ENCODE peak calls at places on chromosomes 13 and 19, in ten cellular contexts. One of them, this sample, is unnamed.

GRCh38 chr19:3671680-3672574 is 28.3 kb downstream of the PIP5K1C start:
- DNase-seq in uterus: peak; percentile 49
- DNase-seq in brain microvascular endothelial cell: no peak
- DNase-seq in heart left ventricle: peak; percentile 59
- DNase-seq in left lung: no peak
- DNase-seq in AG04450: no peak
- DNase-seq in cardiac muscle cell: peak; percentile 40
- DNase-seq in coronary artery: no peak
- DNase-seq in ascending aorta: no peak
- DNase-seq in HFF-Myc: no peak
- DNase-seq in this sample: no peak

GRCh38 chr13:45331981-45332830 is 8.8 kb downstream of the TPT1 start:
- DNase-seq in cardiac muscle cell: peak; percentile 95
- DNase-seq in AG04450: no peak
- DNase-seq in brain microvascular endothelial cell: peak; percentile 80
- DNase-seq in coronary artery: no peak
- DNase-seq in uterus: no peak
- DNase-seq in ascending aorta: peak; percentile 81
- DNase-seq in HFF-Myc: peak; percentile 73
- DNase-seq in left lung: no peak
- DNase-seq in heart left ventricle: peak; percentile 54
- DNase-seq in this sample: peak; percentile 87

GRCh38 chr19:8681345-8682021 is 17.1 kb downstream of the ACTL9 start:
- DNase-seq in coronary artery: no peak
- DNase-seq in heart left ventricle: no peak
- DNase-seq in left lung: no peak
- DNase-seq in cardiac muscle cell: no peak
- DNase-seq in AG04450: no peak
- DNase-seq in ascending aorta: no peak
- DNase-seq in HFF-Myc: no peak
- DNase-seq in uterus: no peak
- DNase-seq in brain microvascular endothelial cell: no peak
- DNase-seq in this sample: no peak

GRCh38 chr19:797528-798414 is 519 bp downstream of the PTBP1 start:
- DNase-seq in uterus: peak; percentile 86
- DNase-seq in left lung: peak; percentile 89
- DNase-seq in heart left ventricle: peak; percentile 93
- DNase-seq in coronary artery: peak; percentile 89
- DNase-seq in AG04450: peak; percentile 66
- DNase-seq in HFF-Myc: peak; percentile 35
- DNase-seq in brain microvascular endothelial cell: peak; percentile 65
- DNase-seq in cardiac muscle cell: peak; percentile 96
- DNase-seq in ascending aorta: peak; percentile 93
- DNase-seq in this sample: peak; percentile 98

GRCh38 chr19:8194528-8195275 is 14.5 kb upstream of the CERS4 start:
- DNase-seq in AG04450: no peak
- DNase-seq in heart left ventricle: no peak
- DNase-seq in brain microvascular endothelial cell: no peak
- DNase-seq in HFF-Myc: no peak
- DNase-seq in left lung: peak; percentile 37
- DNase-seq in coronary artery: no peak
- DNase-seq in ascending aorta: no peak
- DNase-seq in cardiac muscle cell: peak; percentile 33
- DNase-seq in uterus: no peak
- DNase-seq in this sample: no peak

GRCh38 chr13:100987993-100988392 is 313.4 kb upstream of the TMTC4 start:
- DNase-seq in cardiac muscle cell: no peak
- DNase-seq in heart left ventricle: no peak
- DNase-seq in brain microvascular endothelial cell: peak; percentile 41
- DNase-seq in left lung: no peak
- DNase-seq in coronary artery: no peak
- DNase-seq in uterus: no peak
- DNase-seq in AG04450: peak; percentile 16
- DNase-seq in HFF-Myc: no peak
- DNase-seq in ascending aorta: no peak
- DNase-seq in this sample: peak; percentile 42

GRCh38 chr13:89695343-89696257 is 1651.9 kb upstream of the MIR17HG start:
- DNase-seq in heart left ventricle: no peak
- DNase-seq in brain microvascular endothelial cell: peak; percentile 5
- DNase-seq in left lung: no peak
- DNase-seq in coronary artery: no peak
- DNase-seq in uterus: no peak
- DNase-seq in cardiac muscle cell: peak; percentile 60
- DNase-seq in ascending aorta: no peak
- DNase-seq in HFF-Myc: no peak
- DNase-seq in AG04450: peak; percentile 6
- DNase-seq in this sample: no peak

GRCh38 chr19:34996978-34997640 is 3.0 kb upstream of the GRAMD1A start:
- DNase-seq in ascending aorta: no peak
- DNase-seq in coronary artery: no peak
- DNase-seq in uterus: no peak
- DNase-seq in cardiac muscle cell: peak; percentile 80
- DNase-seq in HFF-Myc: no peak
- DNase-seq in AG04450: no peak
- DNase-seq in heart left ventricle: no peak
- DNase-seq in left lung: no peak
- DNase-seq in brain microvascular endothelial cell: no peak
- DNase-seq in this sample: no peak

GRCh38 chr19:7554565-7554964 is 19.0 kb downstream of the PNPLA6 start:
- DNase-seq in uterus: no peak
- DNase-seq in left lung: no peak
- DNase-seq in ascending aorta: no peak
- DNase-seq in AG04450: no peak
- DNase-seq in heart left ventricle: no peak
- DNase-seq in coronary artery: no peak
- DNase-seq in cardiac muscle cell: no peak
- DNase-seq in brain microvascular endothelial cell: no peak
- DNase-seq in HFF-Myc: no peak
- DNase-seq in this sample: no peak

GRCh38 chr13:109400192-109400591 is 386.2 kb downstream of the IRS2 start:
- DNase-seq in left lung: peak; percentile 68
- DNase-seq in HFF-Myc: no peak
- DNase-seq in AG04450: no peak
- DNase-seq in ascending aorta: no peak
- DNase-seq in heart left ventricle: peak; percentile 34
- DNase-seq in cardiac muscle cell: peak; percentile 30
- DNase-seq in brain microvascular endothelial cell: no peak
- DNase-seq in coronary artery: no peak
- DNase-seq in uterus: no peak
- DNase-seq in this sample: no peak

GRCh38 chr13:60398949-60399589 is 2.0 kb downstream of the TDRD3 start:
- DNase-seq in ascending aorta: no peak
- DNase-seq in brain microvascular endothelial cell: no peak
- DNase-seq in uterus: no peak
- DNase-seq in HFF-Myc: no peak
- DNase-seq in cardiac muscle cell: peak; percentile 17
- DNase-seq in coronary artery: no peak
- DNase-seq in heart left ventricle: no peak
- DNase-seq in AG04450: no peak
- DNase-seq in left lung: no peak
- DNase-seq in this sample: peak; percentile 9

GRCh38 chr13:35388979-35389378 is 87.5 kb downstream of the MAB21L1 start:
- DNase-seq in AG04450: no peak
- DNase-seq in heart left ventricle: peak; percentile 22
- DNase-seq in left lung: no peak
- DNase-seq in HFF-Myc: peak; percentile 24
- DNase-seq in uterus: no peak
- DNase-seq in coronary artery: no peak
- DNase-seq in ascending aorta: no peak
- DNase-seq in brain microvascular endothelial cell: peak; percentile 6
- DNase-seq in cardiac muscle cell: peak; percentile 47
- DNase-seq in this sample: peak; percentile 78

DNA sequence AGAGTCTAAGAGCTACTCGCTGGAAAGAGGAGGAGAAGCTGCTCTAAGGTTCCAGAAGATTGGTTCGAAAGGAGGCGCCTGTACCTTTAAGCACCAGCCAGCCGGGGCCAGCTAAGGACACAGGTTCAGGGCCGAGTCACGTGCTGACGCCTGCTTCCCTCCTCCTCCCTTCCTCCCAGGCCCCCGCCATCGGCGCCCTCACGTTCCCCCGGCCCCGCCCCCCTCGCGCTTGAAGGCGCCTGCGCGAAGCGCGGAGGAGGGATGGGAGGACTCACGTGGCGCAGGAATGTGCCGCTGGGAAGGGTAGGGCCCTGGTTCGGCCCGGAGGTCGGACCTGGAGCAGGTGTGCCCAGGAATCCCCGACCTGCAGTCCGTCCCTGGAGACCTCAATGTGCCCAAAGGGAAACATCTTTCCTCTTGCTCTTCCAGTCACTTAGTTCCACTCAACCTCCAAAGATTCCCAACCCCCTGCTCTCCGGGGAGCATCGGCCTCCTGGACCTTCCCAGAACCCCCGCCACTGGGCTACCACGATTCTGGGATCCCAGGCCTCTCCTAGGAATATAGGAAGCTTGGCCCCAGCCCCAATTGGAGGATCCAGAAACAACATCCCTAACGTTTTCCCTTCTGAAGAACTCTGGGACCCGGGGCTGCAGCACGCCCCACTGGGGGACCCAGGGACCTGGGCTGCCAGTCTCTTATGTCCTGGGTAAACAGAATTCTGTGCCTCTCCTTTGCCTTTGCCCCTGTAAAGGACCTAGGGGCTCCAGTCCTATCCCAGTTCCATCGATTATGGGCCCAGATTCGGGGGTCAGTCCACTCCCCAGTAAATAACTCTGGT is 2.5 kb downstream of the DBP start:
- DNase-seq in left lung: peak; percentile 97
- DNase-seq in cardiac muscle cell: peak; percentile 99
- DNase-seq in AG04450: peak; percentile 82
- DNase-seq in ascending aorta: peak; percentile 97
- DNase-seq in brain microvascular endothelial cell: peak; percentile 86
- DNase-seq in coronary artery: peak; percentile 97
- DNase-seq in HFF-Myc: peak; percentile 75
- DNase-seq in heart left ventricle: peak; percentile 97
- DNase-seq in uterus: peak; percentile 97
- DNase-seq in this sample: peak; percentile 96
- H3K4me3 ChIP-seq in left lung: no peak overlapping the region
- H3K4me3 ChIP-seq in cardiac muscle cell: peak overlapping the region; percentile 5
- H3K4me3 ChIP-seq in AG04450: peak overlapping the region; percentile 37
- H3K4me3 ChIP-seq in ascending aorta: peak overlapping the region; percentile 89
- H3K4me3 ChIP-seq in brain microvascular endothelial cell: peak overlapping the region; percentile 16
- H3K4me3 ChIP-seq in coronary artery: peak overlapping the region; percentile 80
- H3K4me3 ChIP-seq in HFF-Myc: peak overlapping the region; percentile 2
- H3K4me3 ChIP-seq in heart left ventricle: peak overlapping the region; percentile 70
- H3K4me3 ChIP-seq in uterus: peak overlapping the region; percentile 23
- H3K4me3 ChIP-seq in this sample: peak overlapping the region; percentile 46

DNA sequence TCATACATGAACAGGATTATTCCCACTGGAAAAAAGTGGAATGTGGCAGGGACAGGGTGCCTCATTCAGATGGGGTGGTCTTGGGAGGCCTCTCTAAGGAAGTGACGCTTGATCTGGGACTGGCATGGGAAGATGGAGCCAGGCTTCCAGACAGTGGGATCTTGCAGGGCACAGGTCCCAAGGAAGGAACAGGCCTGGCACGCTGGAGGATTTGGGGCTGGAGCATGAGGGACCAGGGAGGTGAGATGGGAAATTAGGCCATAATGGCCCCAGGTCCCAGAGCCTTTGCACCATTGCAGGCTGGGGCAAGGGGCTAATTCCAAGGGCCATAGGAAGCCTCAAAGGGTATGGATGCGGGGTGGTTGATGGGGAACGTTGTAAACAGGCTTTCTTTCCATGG is 9.2 kb downstream of the ZNF536 start:
- DNase-seq in cardiac muscle cell: no peak
- DNase-seq in uterus: no peak
- DNase-seq in brain microvascular endothelial cell: no peak
- DNase-seq in ascending aorta: peak; percentile 30
- DNase-seq in left lung: no peak
- DNase-seq in heart left ventricle: no peak
- DNase-seq in coronary artery: no peak
- DNase-seq in HFF-Myc: no peak
- DNase-seq in AG04450: no peak
- DNase-seq in this sample: no peak
- TF ChIP-seq CTCF in cardiac muscle cell: no peak
- TF ChIP-seq CTCF in uterus: no peak
- TF ChIP-seq CTCF in brain microvascular endothelial cell: no peak
- TF ChIP-seq CTCF in ascending aorta: no peak
- TF ChIP-seq CTCF in left lung: no peak
- TF ChIP-seq CTCF in heart left ventricle: no peak
- TF ChIP-seq CTCF in coronary artery: no peak
- TF ChIP-seq CTCF in HFF-Myc: no peak
- TF ChIP-seq CTCF in AG04450: no peak
- TF ChIP-seq CTCF in this sample: no peak

GRCh38 chr13:75771818-75772217 is 135.7 kb downstream of the LMO7 start:
- DNase-seq in HFF-Myc: no peak
- DNase-seq in left lung: no peak
- DNase-seq in brain microvascular endothelial cell: peak; percentile 43
- DNase-seq in AG04450: peak; percentile 59
- DNase-seq in cardiac muscle cell: peak; percentile 62
- DNase-seq in heart left ventricle: no peak
- DNase-seq in ascending aorta: no peak
- DNase-seq in coronary artery: no peak
- DNase-seq in uterus: no peak
- DNase-seq in this sample: peak; percentile 83
- H3K4me3 ChIP-seq in HFF-Myc: no peak overlapping the region
- H3K4me3 ChIP-seq in left lung: no peak overlapping the region
- H3K4me3 ChIP-seq in brain microvascular endothelial cell: no peak overlapping the region
- H3K4me3 ChIP-seq in AG04450: no peak overlapping the region
- H3K4me3 ChIP-seq in cardiac muscle cell: no peak overlapping the region
- H3K4me3 ChIP-seq in heart left ventricle: no peak overlapping the region
- H3K4me3 ChIP-seq in ascending aorta: no peak overlapping the region
- H3K4me3 ChIP-seq in coronary artery: no peak overlapping the region
- H3K4me3 ChIP-seq in uterus: no peak overlapping the region
- H3K4me3 ChIP-seq in this sample: no peak overlapping the region

GRCh38 chr19:17724655-17725054 is 5.4 kb downstream of the MAP1S start:
- DNase-seq in ascending aorta: no peak
- DNase-seq in heart left ventricle: no peak
- DNase-seq in uterus: no peak
- DNase-seq in left lung: no peak
- DNase-seq in HFF-Myc: no peak
- DNase-seq in AG04450: no peak
- DNase-seq in coronary artery: no peak
- DNase-seq in brain microvascular endothelial cell: no peak
- DNase-seq in cardiac muscle cell: no peak
- DNase-seq in this sample: no peak

GRCh38 chr19:17727843-17728242 is 8.6 kb downstream of the MAP1S start:
- DNase-seq in left lung: no peak
- DNase-seq in ascending aorta: no peak
- DNase-seq in heart left ventricle: no peak
- DNase-seq in cardiac muscle cell: no peak
- DNase-seq in coronary artery: no peak
- DNase-seq in brain microvascular endothelial cell: no peak
- DNase-seq in HFF-Myc: no peak
- DNase-seq in AG04450: no peak
- DNase-seq in uterus: no peak
- DNase-seq in this sample: no peak

GRCh38 chr19:17726136-17726741 is 7.0 kb downstream of the MAP1S start:
- DNase-seq in AG04450: no peak
- DNase-seq in brain microvascular endothelial cell: no peak
- DNase-seq in ascending aorta: no peak
- DNase-seq in coronary artery: no peak
- DNase-seq in uterus: no peak
- DNase-seq in left lung: no peak
- DNase-seq in HFF-Myc: no peak
- DNase-seq in cardiac muscle cell: no peak
- DNase-seq in heart left ventricle: no peak
- DNase-seq in this sample: no peak

GRCh38 chr19:17726914-17727773 is 7.9 kb downstream of the MAP1S start:
- DNase-seq in HFF-Myc: no peak
- DNase-seq in coronary artery: no peak
- DNase-seq in AG04450: no peak
- DNase-seq in heart left ventricle: no peak
- DNase-seq in left lung: no peak
- DNase-seq in ascending aorta: no peak
- DNase-seq in uterus: no peak
- DNase-seq in brain microvascular endothelial cell: no peak
- DNase-seq in cardiac muscle cell: no peak
- DNase-seq in this sample: no peak

GRCh38 chr19:17725422-17726078 is 6.3 kb downstream of the MAP1S start:
- DNase-seq in brain microvascular endothelial cell: no peak
- DNase-seq in coronary artery: no peak
- DNase-seq in ascending aorta: no peak
- DNase-seq in left lung: no peak
- DNase-seq in cardiac muscle cell: no peak
- DNase-seq in heart left ventricle: no peak
- DNase-seq in uterus: no peak
- DNase-seq in HFF-Myc: no peak
- DNase-seq in AG04450: no peak
- DNase-seq in this sample: no peak
- TF ChIP-seq CTCF in brain microvascular endothelial cell: peak; percentile 56
- TF ChIP-seq CTCF in coronary artery: no peak
- TF ChIP-seq CTCF in ascending aorta: no peak
- TF ChIP-seq CTCF in left lung: no peak
- TF ChIP-seq CTCF in cardiac muscle cell: peak; percentile 39
- TF ChIP-seq CTCF in heart left ventricle: no peak
- TF ChIP-seq CTCF in uterus: no peak
- TF ChIP-seq CTCF in HFF-Myc: peak; percentile 41
- TF ChIP-seq CTCF in AG04450: no peak
- TF ChIP-seq CTCF in this sample: peak; percentile 13